ENCODE peak calls at places on chromosomes 4 and X, in seven cellular contexts. One of them, this sample, is unnamed.

GRCh38 chr4:11496313-11496956 is 67.7 kb upstream of the HS3ST1 start:
- DNase-seq in T-helper 9 cell: no peak
- DNase-seq in stimulated activated CD8-positive, alpha-beta memory T cell treated with anti-CD3 and anti-CD28 coated beads, Interleukin-15, amount 100 ng/mL, for 24 hours: no peak
- DNase-seq in AG20443: no peak
- DNase-seq in NCI-H1417: peak; percentile 7
- DNase-seq in ACHN: no peak
- DNase-seq in T-helper 2 cell: no peak
- DNase-seq in this sample: no peak

GRCh38 chr4:40550900-40551546 is 78.6 kb downstream of the RBM47 start:
- DNase-seq in T-helper 9 cell: no peak
- DNase-seq in stimulated activated CD8-positive, alpha-beta memory T cell treated with anti-CD3 and anti-CD28 coated beads, Interleukin-15, amount 100 ng/mL, for 24 hours: no peak
- DNase-seq in AG20443: peak; percentile 39
- DNase-seq in NCI-H1417: peak; percentile 67
- DNase-seq in ACHN: peak; percentile 58
- DNase-seq in T-helper 2 cell: no peak
- DNase-seq in this sample: no peak

GRCh38 chr4:86306816-86307215 is 53.0 kb downstream of the MAPK10 start:
- DNase-seq in T-helper 9 cell: no peak
- DNase-seq in stimulated activated CD8-positive, alpha-beta memory T cell treated with anti-CD3 and anti-CD28 coated beads, Interleukin-15, amount 100 ng/mL, for 24 hours: no peak
- DNase-seq in AG20443: peak; percentile 20
- DNase-seq in NCI-H1417: no peak
- DNase-seq in ACHN: no peak
- DNase-seq in T-helper 2 cell: no peak
- DNase-seq in this sample: no peak

GRCh38 chr4:7763788-7764187 is 175.9 kb downstream of the AFAP1 start:
- DNase-seq in T-helper 9 cell: no peak
- DNase-seq in stimulated activated CD8-positive, alpha-beta memory T cell treated with anti-CD3 and anti-CD28 coated beads, Interleukin-15, amount 100 ng/mL, for 24 hours: no peak
- DNase-seq in AG20443: no peak
- DNase-seq in NCI-H1417: no peak
- DNase-seq in ACHN: peak; percentile 33
- DNase-seq in T-helper 2 cell: no peak
- DNase-seq in this sample: no peak

GRCh38 chrX:69539437-69539836 is 35.3 kb downstream of the NALF2 start:
- DNase-seq in T-helper 9 cell: no peak
- DNase-seq in stimulated activated CD8-positive, alpha-beta memory T cell treated with anti-CD3 and anti-CD28 coated beads, Interleukin-15, amount 100 ng/mL, for 24 hours: no peak
- DNase-seq in AG20443: no peak
- DNase-seq in NCI-H1417: no peak
- DNase-seq in ACHN: no peak
- DNase-seq in T-helper 2 cell: no peak
- DNase-seq in this sample: no peak

GRCh38 chrX:50045808-50046207 is 123.4 kb downstream of the CLCN5 start:
- DNase-seq in T-helper 9 cell: no peak
- DNase-seq in stimulated activated CD8-positive, alpha-beta memory T cell treated with anti-CD3 and anti-CD28 coated beads, Interleukin-15, amount 100 ng/mL, for 24 hours: no peak
- DNase-seq in AG20443: no peak
- DNase-seq in NCI-H1417: no peak
- DNase-seq in ACHN: no peak
- DNase-seq in T-helper 2 cell: no peak
- DNase-seq in this sample: no peak

GRCh38 chrX:101416691-101417090 is 8.7 kb downstream of the HNRNPH2 start:
- DNase-seq in T-helper 9 cell: no peak
- DNase-seq in stimulated activated CD8-positive, alpha-beta memory T cell treated with anti-CD3 and anti-CD28 coated beads, Interleukin-15, amount 100 ng/mL, for 24 hours: no peak
- DNase-seq in AG20443: no peak
- DNase-seq in NCI-H1417: no peak
- DNase-seq in ACHN: no peak
- DNase-seq in T-helper 2 cell: no peak
- DNase-seq in this sample: no peak

GRCh38 chrX:83022020-83022419 is 486.1 kb upstream of the POU3F4 start:
- DNase-seq in T-helper 9 cell: no peak
- DNase-seq in stimulated activated CD8-positive, alpha-beta memory T cell treated with anti-CD3 and anti-CD28 coated beads, Interleukin-15, amount 100 ng/mL, for 24 hours: no peak
- DNase-seq in AG20443: no peak
- DNase-seq in NCI-H1417: no peak
- DNase-seq in ACHN: peak; percentile 4
- DNase-seq in T-helper 2 cell: no peak
- DNase-seq in this sample: no peak

GRCh38 chrX:101550825-101551767 is 749 bp downstream of the ARMCX1 start:
- DNase-seq in T-helper 9 cell: no peak
- DNase-seq in stimulated activated CD8-positive, alpha-beta memory T cell treated with anti-CD3 and anti-CD28 coated beads, Interleukin-15, amount 100 ng/mL, for 24 hours: no peak
- DNase-seq in AG20443: peak; percentile 76
- DNase-seq in NCI-H1417: peak; percentile 35
- DNase-seq in ACHN: peak; percentile 19
- DNase-seq in T-helper 2 cell: no peak
- DNase-seq in this sample: no peak

GRCh38 chr4:145891958-145892357 is 46.7 kb downstream of the ZNF827 start:
- DNase-seq in T-helper 9 cell: no peak
- DNase-seq in stimulated activated CD8-positive, alpha-beta memory T cell treated with anti-CD3 and anti-CD28 coated beads, Interleukin-15, amount 100 ng/mL, for 24 hours: no peak
- DNase-seq in AG20443: no peak
- DNase-seq in NCI-H1417: no peak
- DNase-seq in ACHN: no peak
- DNase-seq in T-helper 2 cell: no peak
- DNase-seq in this sample: no peak

GRCh38 chr4:123304151-123305021 is 92.2 kb upstream of the SPRY1 start:
- DNase-seq in T-helper 9 cell: no peak
- DNase-seq in stimulated activated CD8-positive, alpha-beta memory T cell treated with anti-CD3 and anti-CD28 coated beads, Interleukin-15, amount 100 ng/mL, for 24 hours: no peak
- DNase-seq in AG20443: no peak
- DNase-seq in NCI-H1417: peak; percentile 96
- DNase-seq in ACHN: no peak
- DNase-seq in T-helper 2 cell: no peak
- DNase-seq in this sample: no peak

GRCh38 chrX:40542972-40543371 is 37.8 kb upstream of the ATP6AP2 start:
- DNase-seq in T-helper 9 cell: no peak
- DNase-seq in stimulated activated CD8-positive, alpha-beta memory T cell treated with anti-CD3 and anti-CD28 coated beads, Interleukin-15, amount 100 ng/mL, for 24 hours: no peak
- DNase-seq in AG20443: no peak
- DNase-seq in NCI-H1417: no peak
- DNase-seq in ACHN: no peak
- DNase-seq in T-helper 2 cell: no peak
- DNase-seq in this sample: no peak

GRCh38 chrX:3295731-3296130 is 50.7 kb downstream of the MXRA5 start:
- DNase-seq in T-helper 9 cell: no peak
- DNase-seq in stimulated activated CD8-positive, alpha-beta memory T cell treated with anti-CD3 and anti-CD28 coated beads, Interleukin-15, amount 100 ng/mL, for 24 hours: no peak
- DNase-seq in AG20443: no peak
- DNase-seq in NCI-H1417: peak; percentile 13
- DNase-seq in ACHN: peak; percentile 12
- DNase-seq in T-helper 2 cell: no peak
- DNase-seq in this sample: no peak

GRCh38 chr4:64409300-64409699 is at the start of gene TECRL:
- DNase-seq in T-helper 9 cell: no peak
- DNase-seq in stimulated activated CD8-positive, alpha-beta memory T cell treated with anti-CD3 and anti-CD28 coated beads, Interleukin-15, amount 100 ng/mL, for 24 hours: no peak
- DNase-seq in AG20443: no peak
- DNase-seq in NCI-H1417: no peak
- DNase-seq in ACHN: no peak
- DNase-seq in T-helper 2 cell: no peak
- DNase-seq in this sample: no peak

GRCh38 chr4:155759372-155760252 is 791 bp downstream of the GUCY1B1 start:
- DNase-seq in T-helper 9 cell: no peak
- DNase-seq in stimulated activated CD8-positive, alpha-beta memory T cell treated with anti-CD3 and anti-CD28 coated beads, Interleukin-15, amount 100 ng/mL, for 24 hours: no peak
- DNase-seq in AG20443: peak; percentile 57
- DNase-seq in NCI-H1417: peak; percentile 69
- DNase-seq in ACHN: peak; percentile 46
- DNase-seq in T-helper 2 cell: no peak
- DNase-seq in this sample: no peak

GRCh38 chr4:121679267-121679666 is 17.5 kb downstream of the ANXA5 start:
- DNase-seq in T-helper 9 cell: no peak
- DNase-seq in stimulated activated CD8-positive, alpha-beta memory T cell treated with anti-CD3 and anti-CD28 coated beads, Interleukin-15, amount 100 ng/mL, for 24 hours: no peak
- DNase-seq in AG20443: no peak
- DNase-seq in NCI-H1417: no peak
- DNase-seq in ACHN: peak; percentile 42
- DNase-seq in T-helper 2 cell: no peak
- DNase-seq in this sample: no peak

GRCh38 chr4:48237996-48238645 is 31.5 kb downstream of the TEC start:
- DNase-seq in T-helper 9 cell: no peak
- DNase-seq in stimulated activated CD8-positive, alpha-beta memory T cell treated with anti-CD3 and anti-CD28 coated beads, Interleukin-15, amount 100 ng/mL, for 24 hours: no peak
- DNase-seq in AG20443: no peak
- DNase-seq in NCI-H1417: no peak
- DNase-seq in ACHN: no peak
- DNase-seq in T-helper 2 cell: no peak
- DNase-seq in this sample: no peak

GRCh38 chrX:68710870-68711576 is 63.6 kb downstream of the STARD8 start:
- DNase-seq in T-helper 9 cell: no peak
- DNase-seq in stimulated activated CD8-positive, alpha-beta memory T cell treated with anti-CD3 and anti-CD28 coated beads, Interleukin-15, amount 100 ng/mL, for 24 hours: no peak
- DNase-seq in AG20443: peak; percentile 68
- DNase-seq in NCI-H1417: peak; percentile 45
- DNase-seq in ACHN: peak; percentile 38
- DNase-seq in T-helper 2 cell: no peak
- DNase-seq in this sample: peak; percentile 38

GRCh38 chr4:8439914-8440490 is 521 bp downstream of the ACOX3 start:
- DNase-seq in T-helper 9 cell: no peak
- DNase-seq in stimulated activated CD8-positive, alpha-beta memory T cell treated with anti-CD3 and anti-CD28 coated beads, Interleukin-15, amount 100 ng/mL, for 24 hours: no peak
- DNase-seq in AG20443: no peak
- DNase-seq in NCI-H1417: no peak
- DNase-seq in ACHN: peak; percentile 3
- DNase-seq in T-helper 2 cell: no peak
- DNase-seq in this sample: no peak

GRCh38 chrX:151973262-151973661 is 1.2 kb downstream of the GABRE start:
- DNase-seq in T-helper 9 cell: no peak
- DNase-seq in stimulated activated CD8-positive, alpha-beta memory T cell treated with anti-CD3 and anti-CD28 coated beads, Interleukin-15, amount 100 ng/mL, for 24 hours: no peak
- DNase-seq in AG20443: no peak
- DNase-seq in NCI-H1417: no peak
- DNase-seq in ACHN: no peak
- DNase-seq in T-helper 2 cell: no peak
- DNase-seq in this sample: no peak

GRCh38 chr4:164866817-164867490 is 10.0 kb upstream of the APELA start:
- DNase-seq in T-helper 9 cell: no peak
- DNase-seq in stimulated activated CD8-positive, alpha-beta memory T cell treated with anti-CD3 and anti-CD28 coated beads, Interleukin-15, amount 100 ng/mL, for 24 hours: no peak
- DNase-seq in AG20443: peak; percentile 25
- DNase-seq in NCI-H1417: no peak
- DNase-seq in ACHN: no peak
- DNase-seq in T-helper 2 cell: no peak
- DNase-seq in this sample: no peak

GRCh38 chr4:161376275-161376674 is 787.5 kb downstream of the FSTL5 start:
- DNase-seq in T-helper 9 cell: no peak
- DNase-seq in stimulated activated CD8-positive, alpha-beta memory T cell treated with anti-CD3 and anti-CD28 coated beads, Interleukin-15, amount 100 ng/mL, for 24 hours: no peak
- DNase-seq in AG20443: no peak
- DNase-seq in NCI-H1417: no peak
- DNase-seq in ACHN: no peak
- DNase-seq in T-helper 2 cell: no peak
- DNase-seq in this sample: no peak

GRCh38 chrX:72305286-72306084 is at the start of gene CITED1:
- DNase-seq in T-helper 9 cell: no peak
- DNase-seq in stimulated activated CD8-positive, alpha-beta memory T cell treated with anti-CD3 and anti-CD28 coated beads, Interleukin-15, amount 100 ng/mL, for 24 hours: no peak
- DNase-seq in AG20443: no peak
- DNase-seq in NCI-H1417: peak; percentile 77
- DNase-seq in ACHN: no peak
- DNase-seq in T-helper 2 cell: no peak
- DNase-seq in this sample: no peak

GRCh38 chrX:17328837-17329236 is 46.2 kb upstream of the NHS start:
- DNase-seq in T-helper 9 cell: no peak
- DNase-seq in stimulated activated CD8-positive, alpha-beta memory T cell treated with anti-CD3 and anti-CD28 coated beads, Interleukin-15, amount 100 ng/mL, for 24 hours: no peak
- DNase-seq in AG20443: no peak
- DNase-seq in NCI-H1417: peak; percentile 56
- DNase-seq in ACHN: no peak
- DNase-seq in T-helper 2 cell: no peak
- DNase-seq in this sample: no peak

GRCh38 chr4:75457365-75457764 is 56.8 kb downstream of the RCHY1 start:
- DNase-seq in T-helper 9 cell: no peak
- DNase-seq in stimulated activated CD8-positive, alpha-beta memory T cell treated with anti-CD3 and anti-CD28 coated beads, Interleukin-15, amount 100 ng/mL, for 24 hours: no peak
- DNase-seq in AG20443: no peak
- DNase-seq in NCI-H1417: no peak
- DNase-seq in ACHN: no peak
- DNase-seq in T-helper 2 cell: no peak
- DNase-seq in this sample: no peak

GRCh38 chrX:19579485-19579884 is 64.2 kb upstream of the MAP3K15 start:
- DNase-seq in T-helper 9 cell: no peak
- DNase-seq in stimulated activated CD8-positive, alpha-beta memory T cell treated with anti-CD3 and anti-CD28 coated beads, Interleukin-15, amount 100 ng/mL, for 24 hours: no peak
- DNase-seq in AG20443: peak; percentile 62
- DNase-seq in NCI-H1417: no peak
- DNase-seq in ACHN: no peak
- DNase-seq in T-helper 2 cell: no peak
- DNase-seq in this sample: no peak

GRCh38 chrX:98357146-98357545 is 1473.4 kb downstream of the RPA4 start:
- DNase-seq in T-helper 9 cell: no peak
- DNase-seq in stimulated activated CD8-positive, alpha-beta memory T cell treated with anti-CD3 and anti-CD28 coated beads, Interleukin-15, amount 100 ng/mL, for 24 hours: no peak
- DNase-seq in AG20443: no peak
- DNase-seq in NCI-H1417: peak; percentile 82
- DNase-seq in ACHN: no peak
- DNase-seq in T-helper 2 cell: no peak
- DNase-seq in this sample: no peak

GRCh38 chr4:2256156-2256731 is 5.7 kb downstream of the MXD4 start:
- DNase-seq in T-helper 9 cell: no peak
- DNase-seq in stimulated activated CD8-positive, alpha-beta memory T cell treated with anti-CD3 and anti-CD28 coated beads, Interleukin-15, amount 100 ng/mL, for 24 hours: no peak
- DNase-seq in AG20443: no peak
- DNase-seq in NCI-H1417: no peak
- DNase-seq in ACHN: no peak
- DNase-seq in T-helper 2 cell: peak; percentile 2
- DNase-seq in this sample: peak; percentile 3

GRCh38 chr4:148435654-148436406 is 6.4 kb downstream of the NR3C2 start:
- DNase-seq in T-helper 9 cell: no peak
- DNase-seq in stimulated activated CD8-positive, alpha-beta memory T cell treated with anti-CD3 and anti-CD28 coated beads, Interleukin-15, amount 100 ng/mL, for 24 hours: no peak
- DNase-seq in AG20443: no peak
- DNase-seq in NCI-H1417: no peak
- DNase-seq in ACHN: no peak
- DNase-seq in T-helper 2 cell: no peak
- DNase-seq in this sample: no peak

GRCh38 chr4:132759199-132759780 is 389.8 kb upstream of the PCDH10 start:
- DNase-seq in T-helper 9 cell: no peak
- DNase-seq in stimulated activated CD8-positive, alpha-beta memory T cell treated with anti-CD3 and anti-CD28 coated beads, Interleukin-15, amount 100 ng/mL, for 24 hours: no peak
- DNase-seq in AG20443: no peak
- DNase-seq in NCI-H1417: peak; percentile 2
- DNase-seq in ACHN: no peak
- DNase-seq in T-helper 2 cell: no peak
- DNase-seq in this sample: no peak

GRCh38 chrX:18973527-18974192 is 10.3 kb downstream of the PHKA2 start:
- DNase-seq in T-helper 9 cell: no peak
- DNase-seq in stimulated activated CD8-positive, alpha-beta memory T cell treated with anti-CD3 and anti-CD28 coated beads, Interleukin-15, amount 100 ng/mL, for 24 hours: no peak
- DNase-seq in AG20443: no peak
- DNase-seq in NCI-H1417: peak; percentile 59
- DNase-seq in ACHN: no peak
- DNase-seq in T-helper 2 cell: no peak
- DNase-seq in this sample: no peak

This sample was measured in GM12892.